ENCODE peak calls at places on chromosomes 11 and 22, in five cellular contexts. One of them, this sample, is unnamed.

GRCh38 chr22:44777364-44777756 is 25.0 kb downstream of the ARHGAP8 start:
- DNase-seq in K562: no peak
- DNase-seq in HepG2: no peak
- DNase-seq in HCT116: no peak
- DNase-seq in endodermal cell: no peak
- DNase-seq in this sample: no peak

GRCh38 chr11:79794057-79794456 is 353.2 kb upstream of the TENM4 start:
- DNase-seq in K562: no peak
- DNase-seq in HepG2: no peak
- DNase-seq in endodermal cell: peak
- DNase-seq in HCT116: no peak
- DNase-seq in this sample: no peak

GRCh38 chr22:19882446-19883381 is 28.0 kb upstream of the GNB1L start:
- DNase-seq in HCT116: no peak
- DNase-seq in endodermal cell: peak
- DNase-seq in K562: no peak
- DNase-seq in HepG2: no peak
- DNase-seq in this sample: peak

GRCh38 chr11:63999349-64000025 is 13.2 kb downstream of the OTUB1 start:
- DNase-seq in K562: peak
- DNase-seq in HepG2: no peak
- DNase-seq in endodermal cell: peak
- DNase-seq in HCT116: no peak
- DNase-seq in this sample: peak

GRCh38 chr11:125123947-125124633 is 12.7 kb upstream of the TMEM218 start:
- DNase-seq in endodermal cell: peak
- DNase-seq in K562: peak
- DNase-seq in HepG2: peak
- DNase-seq in HCT116: peak
- DNase-seq in this sample: peak

GRCh38 chr22:20574920-20575353 is 67.5 kb downstream of the MED15 start:
- DNase-seq in endodermal cell: no peak
- DNase-seq in HCT116: no peak
- DNase-seq in HepG2: no peak
- DNase-seq in K562: no peak
- DNase-seq in this sample: peak

GRCh38 chr11:107665016-107665415 is 46.8 kb downstream of the SLN start:
- DNase-seq in endodermal cell: no peak
- DNase-seq in HCT116: no peak
- DNase-seq in K562: no peak
- DNase-seq in HepG2: no peak
- DNase-seq in this sample: no peak

GRCh38 chr22:31046591-31047226 is 34.4 kb upstream of the SMTN start:
- DNase-seq in K562: peak
- DNase-seq in HepG2: peak
- DNase-seq in HCT116: no peak
- DNase-seq in endodermal cell: peak
- DNase-seq in this sample: no peak

GRCh38 chr22:23226497-23226850 is 46.2 kb downstream of the BCR start:
- DNase-seq in endodermal cell: no peak
- DNase-seq in HCT116: no peak
- DNase-seq in HepG2: no peak
- DNase-seq in K562: no peak
- DNase-seq in this sample: no peak

GRCh38 chr11:12440565-12440964 is 63.2 kb downstream of the PARVA start:
- DNase-seq in K562: no peak
- DNase-seq in HepG2: no peak
- DNase-seq in HCT116: no peak
- DNase-seq in endodermal cell: no peak
- DNase-seq in this sample: no peak

GRCh38 chr22:44092636-44093220 is 68.6 kb downstream of the PARVB start:
- DNase-seq in K562: no peak
- DNase-seq in HepG2: peak
- DNase-seq in HCT116: no peak
- DNase-seq in endodermal cell: no peak
- DNase-seq in this sample: no peak

GRCh38 chr11:125168875-125169537 is 4.5 kb downstream of the PKNOX2 start:
- DNase-seq in HepG2: no peak
- DNase-seq in HCT116: no peak
- DNase-seq in endodermal cell: no peak
- DNase-seq in K562: no peak
- DNase-seq in this sample: no peak

GRCh38 chr11:39541945-39542351 is 1917.5 kb downstream of the LRRC4C start:
- DNase-seq in HepG2: no peak
- DNase-seq in HCT116: no peak
- DNase-seq in endodermal cell: peak
- DNase-seq in K562: no peak
- DNase-seq in this sample: no peak

GRCh38 chr22:20106849-20107237 is 9.1 kb upstream of the RANBP1 start:
- DNase-seq in endodermal cell: no peak
- DNase-seq in K562: no peak
- DNase-seq in HCT116: no peak
- DNase-seq in HepG2: no peak
- DNase-seq in this sample: no peak

GRCh38 chr11:119903389-119903788 is 174.4 kb upstream of the NECTIN1 start:
- DNase-seq in HepG2: no peak
- DNase-seq in endodermal cell: peak
- DNase-seq in HCT116: no peak
- DNase-seq in K562: no peak
- DNase-seq in this sample: no peak

GRCh38 chr22:23196165-23196564 is 15.9 kb downstream of the BCR start:
- DNase-seq in HepG2: no peak
- DNase-seq in HCT116: no peak
- DNase-seq in endodermal cell: no peak
- DNase-seq in K562: no peak
- DNase-seq in this sample: no peak

GRCh38 chr11:57800444-57801184 is 39.0 kb downstream of the CTNND1 start:
- DNase-seq in HepG2: peak
- DNase-seq in K562: peak
- DNase-seq in HCT116: peak
- DNase-seq in endodermal cell: peak
- DNase-seq in this sample: peak

GRCh38 chr11:1826552-1827094 is 8.2 kb upstream of the SYT8 start:
- DNase-seq in endodermal cell: peak
- DNase-seq in K562: peak
- DNase-seq in HepG2: peak
- DNase-seq in HCT116: no peak
- DNase-seq in this sample: peak

GRCh38 chr11:7098235-7098832 is 9.5 kb downstream of the RBMXL2 start:
- DNase-seq in HCT116: peak
- DNase-seq in endodermal cell: no peak
- DNase-seq in HepG2: peak
- DNase-seq in K562: peak
- DNase-seq in this sample: no peak

GRCh38 chr11:74460481-74461154 is 6.7 kb downstream of the KCNE3 start:
- DNase-seq in K562: peak
- DNase-seq in endodermal cell: no peak
- DNase-seq in HCT116: no peak
- DNase-seq in HepG2: no peak
- DNase-seq in this sample: no peak

GRCh38 chr22:30838111-30838510 is 130.5 kb downstream of the MORC2 start:
- DNase-seq in K562: no peak
- DNase-seq in HCT116: no peak
- DNase-seq in HepG2: no peak
- DNase-seq in endodermal cell: no peak
- DNase-seq in this sample: no peak

GRCh38 chr22:46377566-46378498 is 42.3 kb downstream of the TRMU start:
- DNase-seq in HCT116: peak
- DNase-seq in endodermal cell: peak
- DNase-seq in HepG2: peak
- DNase-seq in K562: peak
- DNase-seq in this sample: peak
- H3K27ac ChIP-seq in HCT116: peak
- H3K27ac ChIP-seq in endodermal cell: peak
- H3K27ac ChIP-seq in HepG2: peak
- H3K27ac ChIP-seq in K562: no peak
- H3K27ac ChIP-seq in this sample: peak

GRCh38 chr11:116723511-116723910 is 49.3 kb downstream of the BUD13 start:
- DNase-seq in K562: no peak
- DNase-seq in HepG2: no peak
- DNase-seq in HCT116: no peak
- DNase-seq in endodermal cell: no peak
- DNase-seq in this sample: no peak
- H3K9ac ChIP-seq in K562: no peak
- H3K9ac ChIP-seq in HepG2: no peak
- H3K9ac ChIP-seq in HCT116: no peak
- H3K9ac ChIP-seq in endodermal cell: no peak
- H3K9ac ChIP-seq in this sample: no peak

DNA sequence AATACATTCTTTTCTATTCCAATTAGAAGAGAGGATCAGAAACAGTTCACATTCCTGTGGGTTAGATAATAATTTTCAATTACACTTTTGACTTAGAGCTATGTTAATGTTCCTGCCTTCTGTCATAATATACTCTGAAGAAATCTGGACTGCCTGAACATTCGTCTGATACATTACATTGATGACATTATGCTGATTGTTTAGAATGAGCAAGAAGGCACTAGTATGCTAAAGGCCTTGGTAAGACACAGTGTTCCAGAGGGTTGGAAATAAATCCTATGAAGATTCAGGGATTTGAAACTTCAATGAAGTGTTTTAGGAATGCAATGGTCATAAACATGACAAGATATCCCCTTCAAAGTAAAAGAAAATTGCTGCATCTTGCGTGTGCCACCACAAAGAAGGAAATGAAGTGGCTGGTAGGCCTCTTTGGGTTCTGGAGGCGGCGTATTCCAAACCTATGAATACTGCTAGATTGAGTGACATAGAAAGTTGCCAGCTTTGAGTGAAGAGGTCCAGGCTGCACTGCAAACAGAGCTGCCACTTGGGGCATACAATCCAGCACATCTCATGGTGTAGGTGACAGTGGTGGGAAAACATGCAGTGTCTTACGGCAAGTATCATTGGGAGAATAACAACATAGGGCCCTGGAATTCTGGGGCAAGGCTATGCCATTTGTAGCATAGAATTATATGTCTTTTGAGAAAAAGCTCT is 21.2 kb upstream of the PDE3B start:
- DNase-seq in HepG2: no peak
- DNase-seq in endodermal cell: no peak
- DNase-seq in HCT116: no peak
- DNase-seq in K562: no peak
- DNase-seq in this sample: no peak
- H3K27ac ChIP-seq in HepG2: no peak
- H3K27ac ChIP-seq in endodermal cell: no peak
- H3K27ac ChIP-seq in HCT116: no peak
- H3K27ac ChIP-seq in K562: no peak
- H3K27ac ChIP-seq in this sample: no peak

GRCh38 chr22:50471962-50472361 is 2.9 kb downstream of the SBF1 start:
- DNase-seq in HCT116: no peak
- DNase-seq in endodermal cell: no peak
- DNase-seq in HepG2: no peak
- DNase-seq in K562: no peak
- DNase-seq in this sample: no peak
- H3K9ac ChIP-seq in HCT116: no peak
- H3K9ac ChIP-seq in endodermal cell: no peak
- H3K9ac ChIP-seq in HepG2: no peak
- H3K9ac ChIP-seq in K562: no peak
- H3K9ac ChIP-seq in this sample: peak

GRCh38 chr11:123144707-123145106 is 50.3 kb downstream of the CLMP start:
- DNase-seq in K562: no peak
- DNase-seq in HepG2: no peak
- DNase-seq in endodermal cell: no peak
- DNase-seq in HCT116: no peak
- DNase-seq in this sample: no peak

GRCh38 chr11:123143921-123144320 is 51.1 kb downstream of the CLMP start:
- DNase-seq in HepG2: no peak
- DNase-seq in K562: no peak
- DNase-seq in endodermal cell: no peak
- DNase-seq in HCT116: no peak
- DNase-seq in this sample: no peak

GRCh38 chr11:123143476-123143875 is 51.6 kb downstream of the CLMP start:
- DNase-seq in HepG2: no peak
- DNase-seq in endodermal cell: no peak
- DNase-seq in HCT116: no peak
- DNase-seq in K562: no peak
- DNase-seq in this sample: no peak

GRCh38 chr11:123145220-123145619 is 49.8 kb downstream of the CLMP start:
- DNase-seq in HCT116: peak
- DNase-seq in endodermal cell: no peak
- DNase-seq in HepG2: peak
- DNase-seq in K562: no peak
- DNase-seq in this sample: no peak

GRCh38 chr11:123145661-123146060 is 49.4 kb downstream of the CLMP start:
- DNase-seq in endodermal cell: no peak
- DNase-seq in HCT116: no peak
- DNase-seq in K562: no peak
- DNase-seq in HepG2: no peak
- DNase-seq in this sample: no peak
- H3K27ac ChIP-seq in endodermal cell: no peak
- H3K27ac ChIP-seq in HCT116: peak
- H3K27ac ChIP-seq in K562: no peak
- H3K27ac ChIP-seq in HepG2: no peak
- H3K27ac ChIP-seq in this sample: no peak

GRCh38 chr22:41023299-41023623 is 69.1 kb upstream of the EP300 start:
- DNase-seq in HCT116: no peak
- DNase-seq in K562: no peak
- DNase-seq in HepG2: no peak
- DNase-seq in endodermal cell: peak
- DNase-seq in this sample: no peak

GRCh38 chr22:41021655-41022454 is 70.5 kb upstream of the EP300 start:
- DNase-seq in K562: peak
- DNase-seq in endodermal cell: peak
- DNase-seq in HCT116: peak
- DNase-seq in HepG2: peak
- DNase-seq in this sample: peak

GRCh38 chr22:41021039-41021654 is 70.0 kb downstream of the RBX1 start:
- DNase-seq in HCT116: no peak
- DNase-seq in HepG2: no peak
- DNase-seq in K562: no peak
- DNase-seq in endodermal cell: peak
- DNase-seq in this sample: peak

DNA sequence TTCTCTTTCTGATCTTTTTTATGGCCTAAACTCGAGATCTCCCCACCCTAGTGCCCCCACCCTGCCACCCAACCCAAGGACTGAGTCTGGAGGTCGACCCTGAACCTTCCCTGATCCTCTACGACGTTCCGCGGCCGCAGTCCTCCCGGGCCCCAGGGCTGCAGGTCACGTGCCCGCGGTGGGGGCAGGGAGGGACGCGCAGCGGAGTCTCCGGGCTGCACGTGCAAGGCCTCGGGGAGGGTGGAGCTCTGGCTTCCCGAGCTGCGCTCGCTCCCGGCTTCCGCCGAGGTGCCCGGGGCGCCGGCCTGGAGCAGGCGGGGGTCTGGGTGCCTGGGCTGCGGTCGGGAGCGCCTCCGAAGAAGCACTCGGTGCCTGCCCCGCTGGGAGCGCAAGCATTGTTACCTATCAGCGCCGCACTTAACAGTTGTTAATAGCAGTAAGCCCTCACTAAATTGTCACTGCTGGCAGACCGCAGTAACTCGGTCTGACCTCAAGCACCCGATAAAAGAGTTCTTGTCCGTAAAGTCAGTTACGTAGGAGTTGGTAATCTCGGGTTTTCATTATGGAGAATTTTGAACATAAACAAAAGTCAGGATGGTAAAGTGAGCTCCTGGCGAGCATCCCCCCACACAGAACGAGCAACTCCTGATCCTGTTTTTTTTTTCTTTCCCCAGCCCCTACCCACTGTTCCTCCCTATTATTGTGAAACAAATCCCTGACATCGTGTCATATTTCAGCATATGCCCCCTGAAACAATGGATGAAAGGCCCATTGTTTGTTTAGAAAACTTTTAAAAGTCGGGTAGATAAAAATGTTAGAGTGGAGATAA is 69.7 kb upstream of the EP300 start:
- DNase-seq in HCT116: peak
- DNase-seq in endodermal cell: peak
- DNase-seq in HepG2: peak
- DNase-seq in K562: peak
- DNase-seq in this sample: peak
- H3K9ac ChIP-seq in HCT116: peak
- H3K9ac ChIP-seq in endodermal cell: peak
- H3K9ac ChIP-seq in HepG2: peak
- H3K9ac ChIP-seq in K562: peak
- H3K9ac ChIP-seq in this sample: peak